ENCODE peak calls at places on chromosomes 13 and 19, in six cellular contexts. One of them, this sample, is unnamed.

GRCh38 chr19:29013325-29013724 is 199.6 kb downstream of the UQCRFS1 start:
- DNase-seq in DMS153: no peak
- DNase-seq in stomach: no peak
- DNase-seq in caudate nucleus: no peak
- DNase-seq in EL: no peak
- DNase-seq in KBM-7: no peak
- DNase-seq in this sample: no peak

GRCh38 chr13:94660695-94661324 is 51.5 kb downstream of the SOX21 start:
- DNase-seq in caudate nucleus: no peak
- DNase-seq in stomach: no peak
- DNase-seq in DMS153: no peak
- DNase-seq in KBM-7: peak; percentile 14
- DNase-seq in EL: peak; percentile 28
- DNase-seq in this sample: no peak

GRCh38 chr19:6030214-6030507 is 52.2 kb upstream of the RANBP3 start:
- DNase-seq in EL: peak; percentile 85
- DNase-seq in caudate nucleus: no peak
- DNase-seq in KBM-7: no peak
- DNase-seq in DMS153: no peak
- DNase-seq in stomach: no peak
- DNase-seq in this sample: no peak

GRCh38 chr19:1218751-1219567 is 13.4 kb downstream of the STK11 start:
- DNase-seq in caudate nucleus: no peak
- DNase-seq in DMS153: no peak
- DNase-seq in stomach: no peak
- DNase-seq in KBM-7: no peak
- DNase-seq in EL: no peak
- DNase-seq in this sample: no peak

GRCh38 chr19:33390908-33391630 is 17.6 kb downstream of the CEBPG start:
- DNase-seq in KBM-7: no peak
- DNase-seq in EL: no peak
- DNase-seq in stomach: no peak
- DNase-seq in DMS153: no peak
- DNase-seq in caudate nucleus: no peak
- DNase-seq in this sample: no peak

GRCh38 chr13:28582225-28582891 is 76.6 kb upstream of the POMP start:
- DNase-seq in EL: peak; percentile 16
- DNase-seq in caudate nucleus: no peak
- DNase-seq in DMS153: no peak
- DNase-seq in stomach: no peak
- DNase-seq in KBM-7: peak; percentile 35
- DNase-seq in this sample: no peak

GRCh38 chr19:10497371-10497770 is 5.8 kb downstream of the KEAP1 start:
- DNase-seq in EL: no peak
- DNase-seq in caudate nucleus: no peak
- DNase-seq in stomach: no peak
- DNase-seq in DMS153: no peak
- DNase-seq in KBM-7: no peak
- DNase-seq in this sample: no peak

GRCh38 chr13:108342369-108343289 is 73.1 kb downstream of the TNFSF13B start:
- DNase-seq in caudate nucleus: no peak
- DNase-seq in DMS153: peak; percentile 7
- DNase-seq in EL: peak; percentile 11
- DNase-seq in stomach: no peak
- DNase-seq in KBM-7: peak; percentile 32
- DNase-seq in this sample: no peak

GRCh38 chr19:49858591-49858985 is 7.6 kb downstream of the PTOV1 start:
- DNase-seq in KBM-7: no peak
- DNase-seq in DMS153: no peak
- DNase-seq in caudate nucleus: no peak
- DNase-seq in stomach: no peak
- DNase-seq in EL: peak; percentile 38
- DNase-seq in this sample: no peak

GRCh38 chr19:18843960-18844359 is 12.2 kb downstream of the UPF1 start:
- DNase-seq in stomach: no peak
- DNase-seq in DMS153: no peak
- DNase-seq in EL: peak; percentile 28
- DNase-seq in KBM-7: no peak
- DNase-seq in caudate nucleus: no peak
- DNase-seq in this sample: no peak

GRCh38 chr13:111425326-111425725 is 104.9 kb downstream of the TEX29 start:
- DNase-seq in KBM-7: no peak
- DNase-seq in caudate nucleus: no peak
- DNase-seq in stomach: no peak
- DNase-seq in DMS153: no peak
- DNase-seq in EL: no peak
- DNase-seq in this sample: no peak

GRCh38 chr19:2207991-2208860 is 27.9 kb downstream of the PLEKHJ1 start:
- DNase-seq in EL: peak; percentile 88
- DNase-seq in caudate nucleus: no peak
- DNase-seq in DMS153: no peak
- DNase-seq in stomach: peak; percentile 48
- DNase-seq in KBM-7: no peak
- DNase-seq in this sample: no peak

GRCh38 chr13:51251480-51251879 is 29.3 kb downstream of the FAM124A start:
- DNase-seq in EL: no peak
- DNase-seq in caudate nucleus: no peak
- DNase-seq in DMS153: no peak
- DNase-seq in stomach: no peak
- DNase-seq in KBM-7: no peak
- DNase-seq in this sample: no peak

GRCh38 chr19:5397804-5398692 is 57.2 kb upstream of the ZNRF4 start:
- DNase-seq in KBM-7: peak; percentile 20
- DNase-seq in EL: peak; percentile 12
- DNase-seq in stomach: no peak
- DNase-seq in DMS153: no peak
- DNase-seq in caudate nucleus: no peak
- DNase-seq in this sample: no peak

GRCh38 chr13:108185218-108185617 is 30.1 kb downstream of the LIG4 start:
- DNase-seq in EL: no peak
- DNase-seq in KBM-7: no peak
- DNase-seq in DMS153: no peak
- DNase-seq in stomach: no peak
- DNase-seq in caudate nucleus: no peak
- DNase-seq in this sample: no peak